ENCODE peak calls at places on chromosomes 11 and 22, in ten cellular contexts. L is transverse colon, F is Panc1, B is K562, T is prostate gland, J is HL-60, Q is stomach, D is HCT116, P is SK-N-SH, X is GM12878. M is an unnamed sample. For H3K27me3, the result is how much of the 10 kb centered on the place peaks cover.

GRCh38 chr11:100942016-100942415 is 187.6 kb downstream of the PGR start:
- DNase-seq in L (peak), F (no peak), B (no peak), T (peak), J (no peak), Q (no peak), D (no peak), P (no peak), X (no peak), M (no peak)

GRCh38 chr11:121864660-121865059 is 251.4 kb downstream of the BLID start:
- DNase-seq in L (no peak), F (no peak), B (no peak), T (no peak), J (no peak), Q (no peak), D (no peak), P (no peak), X (no peak), M (no peak)

GRCh38 chr11:41394562-41395160 is 64.8 kb downstream of the LRRC4C start:
- DNase-seq in L (no peak), F (no peak), B (no peak), T (no peak), J (no peak), Q (no peak), D (no peak), P (no peak), X (no peak), M (no peak)

GRCh38 chr11:36141595-36141994 is 147.6 kb downstream of the COMMD9 start:
- DNase-seq in L (no peak), F (no peak), B (no peak), T (no peak), J (no peak), Q (no peak), D (no peak), P (no peak), X (no peak), M (no peak)

GRCh38 chr11:32173435-32173834 is 82.6 kb downstream of the RCN1 start:
- DNase-seq in L (peak), F (no peak), B (no peak), T (peak), J (no peak), Q (peak), D (peak), P (peak), X (no peak), M (no peak)

GRCh38 chr11:112844530-112844929 is 116.7 kb upstream of the NCAM1 start:
- DNase-seq in L (no peak), F (no peak), B (no peak), T (no peak), J (no peak), Q (no peak), D (no peak), P (no peak), X (no peak), M (peak)

GRCh38 chr11:95676280-95676679 is 113.3 kb downstream of the FAM76B start:
- DNase-seq in L (no peak), F (no peak), B (no peak), T (no peak), J (no peak), Q (no peak), D (no peak), P (no peak), X (no peak), M (no peak)

GRCh38 chr11:34758262-34758661 is 137.4 kb downstream of the EHF start:
- DNase-seq in L (no peak), F (no peak), B (peak), T (peak), J (no peak), Q (no peak), D (no peak), P (peak), X (no peak), M (no peak)

GRCh38 chr11:65538232-65538914 is 13.5 kb downstream of the SCYL1 start:
- DNase-seq in L (no peak), F (no peak), B (no peak), T (no peak), J (no peak), Q (no peak), D (no peak), P (no peak), X (no peak), M (no peak)

GRCh38 chr22:32561163-32561562 is 86.6 kb downstream of the FBXO7 start:
- DNase-seq in L (no peak), F (no peak), B (no peak), T (no peak), J (no peak), Q (no peak), D (no peak), P (no peak), X (no peak), M (no peak)

GRCh38 chr11:21928834-21929233 is 264.1 kb upstream of the ANO5 start:
- DNase-seq in L (no peak), F (no peak), B (no peak), T (no peak), J (no peak), Q (no peak), D (no peak), P (no peak), X (no peak), M (no peak)

GRCh38 chr11:112852141-112852853 is 108.9 kb upstream of the NCAM1 start:
- DNase-seq in L (no peak), F (peak), B (no peak), T (no peak), J (no peak), Q (no peak), D (no peak), P (no peak), X (no peak), M (no peak)

GRCh38 chr11:1373536-1374214 is 16.1 kb upstream of the BRSK2 start:
- DNase-seq in L (no peak), F (no peak), B (no peak), T (no peak), J (no peak), Q (no peak), D (no peak), P (peak), X (no peak), M (no peak)

GRCh38 chr11:109644158-109644557 is 222.2 kb downstream of the C11orf87 start:
- DNase-seq in L (no peak), F (no peak), B (no peak), T (no peak), J (no peak), Q (no peak), D (no peak), P (peak), X (no peak), M (no peak)

GRCh38 chr11:96180341-96180740 is 162.7 kb downstream of the MAML2 start:
- DNase-seq in L (no peak), F (no peak), B (no peak), T (no peak), J (no peak), Q (no peak), D (no peak), P (no peak), X (no peak), M (no peak)

GRCh38 chr11:94254214-94254613 is 50.2 kb upstream of the IZUMO1R start:
- DNase-seq in L (no peak), F (no peak), B (no peak), T (no peak), J (no peak), Q (no peak), D (no peak), P (no peak), X (no peak), M (no peak)

GRCh38 chr11:71470956-71471355 is 18.0 kb downstream of the NADSYN1 start:
- DNase-seq in L (no peak), F (no peak), B (no peak), T (no peak), J (no peak), Q (no peak), D (no peak), P (no peak), X (no peak), M (no peak)

GRCh38 chr11:107801641-107802040 is 56.9 kb downstream of the SLC35F2 start:
- DNase-seq in L (no peak), F (no peak), B (no peak), T (no peak), J (no peak), Q (no peak), D (no peak), P (no peak), X (no peak), M (no peak)

GRCh38 chr11:113400631-113401230 is 13.2 kb downstream of the ANKK1 start:
- DNase-seq in L (no peak), F (no peak), B (no peak), T (no peak), J (no peak), Q (no peak), D (no peak), P (no peak), X (no peak), M (no peak)

GRCh38 chr11:16977136-16978020 is 36.8 kb downstream of the PLEKHA7 start:
- DNase-seq in L (peak), F (no peak), B (no peak), T (no peak), J (no peak), Q (peak), D (no peak), P (no peak), X (no peak), M (no peak)

GRCh38 chr11:124075841-124076571 is 34.9 kb upstream of the OR10G7 start:
- DNase-seq in L (peak), F (no peak), B (no peak), T (no peak), J (no peak), Q (no peak), D (no peak), P (peak), X (no peak), M (no peak)

GRCh38 chr11:102452461-102453285 is at the start of gene TMEM123:
- DNase-seq in L (peak), F (no peak), B (peak), T (peak), J (peak), Q (peak), D (peak), P (peak), X (no peak), M (no peak)

GRCh38 chr11:115869780-115870431 is 365.7 kb upstream of the CADM1 start:
- DNase-seq in L (peak), F (peak), B (no peak), T (no peak), J (no peak), Q (no peak), D (no peak), P (peak), X (peak), M (no peak)

GRCh38 chr11:88544656-88545280 is 207.2 kb upstream of the CTSC start:
- DNase-seq in L (no peak), F (no peak), B (no peak), T (no peak), J (no peak), Q (no peak), D (no peak), P (no peak), X (no peak), M (no peak)

GRCh38 chr22:24845036-24845918 is 39.3 kb downstream of the SGSM1 start:
- DNase-seq in L (no peak), F (no peak), B (no peak), T (no peak), J (no peak), Q (no peak), D (no peak), P (no peak), X (no peak), M (no peak)

GRCh38 chr22:18031670-18032454 is 7.5 kb upstream of the MICAL3 start:
- DNase-seq in L (no peak), F (peak), B (no peak), T (no peak), J (no peak), Q (no peak), D (peak), P (no peak), X (no peak), M (no peak)

GRCh38 chr11:134069426-134069921 is 602 bp downstream of the JAM3 start:
- DNase-seq in L (no peak), F (no peak), B (no peak), T (no peak), J (no peak), Q (no peak), D (no peak), P (peak), X (no peak), M (no peak)

GRCh38 chr11:61172353-61172752 is 11.1 kb upstream of the VPS37C start:
- DNase-seq in L (no peak), F (no peak), B (no peak), T (no peak), J (no peak), Q (peak), D (no peak), P (no peak), X (no peak), M (no peak)

GRCh38 chr11:61170566-61170965 is 9.3 kb upstream of the VPS37C start:
- DNase-seq in L (no peak), F (no peak), B (no peak), T (no peak), J (no peak), Q (peak), D (no peak), P (no peak), X (no peak), M (no peak)

GRCh38 chr11:61173456-61173855 is 12.2 kb upstream of the VPS37C start:
- DNase-seq in L (no peak), F (no peak), B (peak), T (no peak), J (no peak), Q (peak), D (no peak), P (no peak), X (no peak), M (no peak)

GRCh38 chr11:61172888-61173287 is 11.7 kb upstream of the VPS37C start:
- DNase-seq in L (no peak), F (no peak), B (no peak), T (no peak), J (no peak), Q (peak), D (no peak), P (no peak), X (no peak), M (no peak)

DNA sequence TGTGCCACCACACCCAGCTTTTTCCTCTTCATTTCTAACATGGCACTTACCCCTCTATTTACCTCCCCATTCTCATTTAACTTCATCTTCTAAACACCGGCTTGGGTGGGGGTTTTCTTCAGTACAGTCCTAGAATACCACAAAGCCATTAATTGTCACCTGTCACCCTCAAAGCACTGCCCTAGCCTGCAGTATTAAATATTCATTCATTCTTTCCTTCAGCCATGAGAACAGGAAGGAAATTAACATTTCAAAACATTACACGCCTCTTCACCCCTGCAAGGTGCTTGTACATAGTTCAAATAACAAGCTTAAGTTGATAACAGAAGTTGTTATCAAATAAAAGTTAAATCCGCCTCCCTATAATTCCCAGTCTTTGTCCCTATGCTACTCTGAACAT is 10.7 kb upstream of the VPS37C start:
- DNase-seq in L (no peak), F (no peak), B (no peak), T (no peak), J (no peak), Q (peak), D (no peak), P (no peak), X (no peak), M (no peak)
- H3K27me3 ChIP-seq in L (under half), F (under half), B (under half), T (under half), J (under half), Q (under half), D (under half), P (under half), X (under half), M (under half)

GRCh38 chr11:46370253-46370652 is 11.2 kb upstream of the MDK start:
- DNase-seq in L (no peak), F (no peak), B (no peak), T (no peak), J (no peak), Q (no peak), D (no peak), P (no peak), X (no peak), M (no peak)
- TF ChIP-seq POLR2AphosphoS5 in L (no peak), F (no peak), B (no peak), T (no peak), J (no peak), Q (no peak), D (no peak), P (no peak), X (no peak), M (no peak)

DNA sequence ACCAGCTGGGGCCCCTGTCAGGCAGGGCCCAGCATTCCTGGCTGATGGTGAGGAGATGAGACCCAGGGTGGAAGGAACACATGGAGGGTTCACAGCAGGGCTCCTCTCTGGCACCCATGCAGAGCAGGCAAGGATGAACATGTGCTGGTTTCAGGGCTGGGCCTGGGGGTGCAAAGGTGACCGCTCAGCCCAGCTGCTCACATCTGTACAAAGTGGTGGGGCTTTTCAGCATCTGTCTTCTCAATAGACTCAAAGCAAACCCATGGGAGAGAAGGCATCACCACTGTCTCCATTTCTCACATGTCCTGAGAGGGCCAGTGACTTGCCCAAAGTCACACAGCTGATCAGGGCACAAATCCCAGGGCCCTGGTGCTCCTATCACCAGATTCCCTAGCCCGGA is 27.3 kb upstream of the TCF20 start:
- DNase-seq in L (no peak), F (no peak), B (no peak), T (no peak), J (no peak), Q (no peak), D (no peak), P (no peak), X (no peak), M (no peak)
- H3K27me3 ChIP-seq in L (under half), F (under half), B (under half), T (under half), J (under half), Q (under half), D (under half), P (under half), X (under half), M (under half)

GRCh38 chr11:43942651-43943356 is 367 bp downstream of the C11orf96 start:
- DNase-seq in L (no peak), F (no peak), B (peak), T (no peak), J (no peak), Q (no peak), D (no peak), P (peak), X (no peak), M (no peak)
- TF ChIP-seq POLR2AphosphoS5 in L (peak), F (no peak), B (no peak), T (no peak), J (no peak), Q (peak), D (no peak), P (no peak), X (no peak), M (no peak)

DNA sequence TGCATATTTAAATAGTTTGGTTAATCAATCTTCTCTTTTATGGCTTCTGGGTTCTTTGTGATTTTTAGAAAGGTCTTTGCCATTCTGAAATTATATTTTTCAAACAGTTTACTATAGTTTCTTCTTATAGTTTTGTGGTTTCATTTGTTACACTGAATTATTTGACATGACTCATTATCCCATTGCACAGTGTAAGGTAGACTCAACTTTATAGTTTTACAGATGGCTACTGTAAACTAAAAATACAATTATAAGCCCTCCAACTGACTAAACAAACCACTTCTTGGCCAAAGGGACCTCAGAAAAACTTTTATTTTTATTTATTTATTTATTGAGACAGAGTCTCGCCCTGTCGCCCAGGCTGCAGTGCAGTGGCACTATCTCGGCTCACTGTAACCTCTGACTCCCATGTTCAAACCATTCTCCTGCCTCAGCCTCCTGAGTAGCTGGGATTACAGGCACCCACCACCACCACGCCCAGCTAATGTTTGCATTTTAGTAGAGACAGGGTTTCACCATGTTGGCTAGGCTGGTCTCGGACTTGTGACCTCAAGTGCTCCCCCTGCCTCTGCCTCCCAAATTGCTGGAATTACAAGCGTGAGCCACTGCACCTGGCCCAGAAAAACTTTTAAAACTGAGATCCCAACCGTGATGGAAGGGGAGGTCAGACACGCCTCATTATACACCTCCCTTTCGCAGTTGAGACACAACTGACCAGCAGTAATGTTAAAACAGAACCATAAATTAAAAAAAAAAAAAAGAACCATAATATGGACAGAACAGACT is 14.1 kb upstream of the RAC2 start:
- DNase-seq in L (no peak), F (no peak), B (no peak), T (no peak), J (no peak), Q (no peak), D (no peak), P (no peak), X (no peak), M (no peak)
- H3K27me3 ChIP-seq in L (half or more), F (under half), B (under half), T (under half), J (under half), Q (half or more), D (under half), P (under half), X (under half), M (under half)

GRCh38 chr11:10309163-10310093 is 4.6 kb downstream of the ADM start:
- DNase-seq in L (peak), F (no peak), B (peak), T (peak), J (no peak), Q (peak), D (peak), P (no peak), X (no peak), M (no peak)
- TF ChIP-seq POLR2AphosphoS5 in L (peak), F (peak), B (no peak), T (peak), J (no peak), Q (peak), D (no peak), P (no peak), X (no peak), M (peak)

GRCh38 chr11:69931060-69931910 is 112.1 kb upstream of the FGF3 start:
- DNase-seq in L (no peak), F (no peak), B (no peak), T (no peak), J (no peak), Q (no peak), D (no peak), P (no peak), X (no peak), M (no peak)
- H3K27me3 ChIP-seq in L (under half), F (under half), B (under half), T (under half), J (under half), Q (half or more), D (under half), P (under half), X (under half), M (under half)

M was measured in vagina.